ENCODE peak calls at places on chromosomes 7 and 10, in six cellular contexts. One of them, this sample, is unnamed.

GRCh38 chr10:60878224-60878623 is 65.8 kb downstream of the RHOBTB1 start:
- DNase-seq in spleen: no peak
- DNase-seq in esophagus muscularis mucosa: no peak
- DNase-seq in prostate gland: no peak
- DNase-seq in Panc1: no peak
- DNase-seq in transverse colon: no peak
- DNase-seq in this sample: no peak

GRCh38 chr7:138602456-138602855 is 98.7 kb downstream of the SVOPL start:
- DNase-seq in spleen: no peak
- DNase-seq in esophagus muscularis mucosa: no peak
- DNase-seq in prostate gland: no peak
- DNase-seq in Panc1: no peak
- DNase-seq in transverse colon: no peak
- DNase-seq in this sample: no peak

GRCh38 chr7:50703654-50704053 is 79.0 kb downstream of the GRB10 start:
- DNase-seq in spleen: no peak
- DNase-seq in esophagus muscularis mucosa: no peak
- DNase-seq in prostate gland: no peak
- DNase-seq in Panc1: no peak
- DNase-seq in transverse colon: no peak
- DNase-seq in this sample: no peak

GRCh38 chr7:142629588-142630260 is 119.5 kb upstream of the PRSS1 start:
- DNase-seq in spleen: no peak
- DNase-seq in esophagus muscularis mucosa: no peak
- DNase-seq in prostate gland: no peak
- DNase-seq in Panc1: no peak
- DNase-seq in transverse colon: no peak
- DNase-seq in this sample: no peak

GRCh38 chr7:134461921-134462320 is 3.0 kb upstream of the AKR1B1 start:
- DNase-seq in spleen: no peak
- DNase-seq in esophagus muscularis mucosa: no peak
- DNase-seq in prostate gland: no peak
- DNase-seq in Panc1: no peak
- DNase-seq in transverse colon: no peak
- DNase-seq in this sample: no peak

GRCh38 chr7:137983308-137984008 is 18.4 kb downstream of the CREB3L2 start:
- DNase-seq in spleen: no peak
- DNase-seq in esophagus muscularis mucosa: no peak
- DNase-seq in prostate gland: no peak
- DNase-seq in Panc1: no peak
- DNase-seq in transverse colon: no peak
- DNase-seq in this sample: no peak

GRCh38 chr10:78729366-78729765 is 339.4 kb upstream of the ZMIZ1 start:
- DNase-seq in spleen: no peak
- DNase-seq in esophagus muscularis mucosa: no peak
- DNase-seq in prostate gland: no peak
- DNase-seq in Panc1: no peak
- DNase-seq in transverse colon: no peak
- DNase-seq in this sample: no peak

GRCh38 chr7:75887669-75888369 is 9.0 kb downstream of the RHBDD2 start:
- DNase-seq in spleen: no peak
- DNase-seq in esophagus muscularis mucosa: no peak
- DNase-seq in prostate gland: no peak
- DNase-seq in Panc1: no peak
- DNase-seq in transverse colon: no peak
- DNase-seq in this sample: no peak

GRCh38 chr10:64571053-64571452 is 1049.9 kb downstream of the REEP3 start:
- DNase-seq in spleen: no peak
- DNase-seq in esophagus muscularis mucosa: no peak
- DNase-seq in prostate gland: no peak
- DNase-seq in Panc1: no peak
- DNase-seq in transverse colon: no peak
- DNase-seq in this sample: no peak

GRCh38 chr10:73968101-73968515 is 29.8 kb upstream of the VCL start:
- DNase-seq in spleen: no peak
- DNase-seq in esophagus muscularis mucosa: no peak
- DNase-seq in prostate gland: no peak
- DNase-seq in Panc1: no peak
- DNase-seq in transverse colon: no peak
- DNase-seq in this sample: no peak

GRCh38 chr7:41567350-41568114 is 135.4 kb downstream of the INHBA start:
- DNase-seq in spleen: no peak
- DNase-seq in esophagus muscularis mucosa: no peak
- DNase-seq in prostate gland: no peak
- DNase-seq in Panc1: no peak
- DNase-seq in transverse colon: no peak
- DNase-seq in this sample: no peak

GRCh38 chr7:128831178-128831993 is 1.2 kb downstream of the FLNC start:
- DNase-seq in spleen: peak; percentile 74
- DNase-seq in esophagus muscularis mucosa: no peak
- DNase-seq in prostate gland: no peak
- DNase-seq in Panc1: no peak
- DNase-seq in transverse colon: peak; percentile 46
- DNase-seq in this sample: no peak

GRCh38 chr10:119616879-119617580 is 20.3 kb upstream of the TIAL1 start:
- DNase-seq in spleen: peak; percentile 55
- DNase-seq in esophagus muscularis mucosa: no peak
- DNase-seq in prostate gland: no peak
- DNase-seq in Panc1: no peak
- DNase-seq in transverse colon: no peak
- DNase-seq in this sample: no peak

GRCh38 chr7:76048668-76048988 is 722 bp downstream of the MDH2 start:
- DNase-seq in spleen: no peak
- DNase-seq in esophagus muscularis mucosa: no peak
- DNase-seq in prostate gland: no peak
- DNase-seq in Panc1: no peak
- DNase-seq in transverse colon: peak; percentile 19
- DNase-seq in this sample: no peak

GRCh38 chr7:10708447-10708846 is 265.2 kb upstream of the PHF14 start:
- DNase-seq in spleen: no peak
- DNase-seq in esophagus muscularis mucosa: no peak
- DNase-seq in prostate gland: no peak
- DNase-seq in Panc1: peak; percentile 10
- DNase-seq in transverse colon: no peak
- DNase-seq in this sample: no peak

GRCh38 chr10:3672220-3672619 is 112.8 kb downstream of the KLF6 start:
- DNase-seq in spleen: no peak
- DNase-seq in esophagus muscularis mucosa: no peak
- DNase-seq in prostate gland: no peak
- DNase-seq in Panc1: no peak
- DNase-seq in transverse colon: no peak
- DNase-seq in this sample: no peak

GRCh38 chr10:3666525-3667302 is 118.3 kb downstream of the KLF6 start:
- DNase-seq in spleen: peak; percentile 90
- DNase-seq in esophagus muscularis mucosa: no peak
- DNase-seq in prostate gland: no peak
- DNase-seq in Panc1: no peak
- DNase-seq in transverse colon: no peak
- DNase-seq in this sample: no peak

GRCh38 chr10:3668276-3668960 is 116.6 kb downstream of the KLF6 start:
- DNase-seq in spleen: peak; percentile 90
- DNase-seq in esophagus muscularis mucosa: no peak
- DNase-seq in prostate gland: peak; percentile 46
- DNase-seq in Panc1: no peak
- DNase-seq in transverse colon: peak; percentile 52
- DNase-seq in this sample: no peak

GRCh38 chr10:3671431-3671955 is 113.5 kb downstream of the KLF6 start:
- DNase-seq in spleen: no peak
- DNase-seq in esophagus muscularis mucosa: no peak
- DNase-seq in prostate gland: no peak
- DNase-seq in Panc1: no peak
- DNase-seq in transverse colon: no peak
- DNase-seq in this sample: peak; percentile 34

DNA sequence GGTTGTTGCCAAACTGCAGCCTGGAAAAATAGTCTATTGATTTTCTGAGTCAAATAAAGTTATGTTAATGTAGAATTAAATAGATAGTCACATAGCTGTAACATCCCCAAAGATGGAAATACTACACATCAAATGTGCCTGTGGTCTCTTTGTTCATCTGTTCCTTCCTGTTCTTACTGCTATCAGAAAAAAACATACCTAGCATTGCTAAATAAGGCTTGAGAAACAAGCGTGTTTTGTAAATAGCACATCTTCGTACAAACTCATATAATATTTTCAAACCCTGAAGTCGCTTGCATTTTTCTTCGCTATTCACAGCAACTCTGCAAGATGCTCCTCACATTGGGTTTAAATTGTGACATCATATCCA is 116.1 kb downstream of the KLF6 start:
- DNase-seq in spleen: no peak
- DNase-seq in esophagus muscularis mucosa: no peak
- DNase-seq in prostate gland: no peak
- DNase-seq in Panc1: no peak
- DNase-seq in transverse colon: no peak
- DNase-seq in this sample: no peak
- H3K4me3 ChIP-seq in spleen: no peak overlapping the region
- H3K4me3 ChIP-seq in esophagus muscularis mucosa: no peak overlapping the region
- H3K4me3 ChIP-seq in prostate gland: no peak overlapping the region
- H3K4me3 ChIP-seq in Panc1: no peak overlapping the region
- H3K4me3 ChIP-seq in transverse colon: no peak overlapping the region
- H3K4me3 ChIP-seq in this sample: no peak overlapping the region

GRCh38 chr10:71724539-71724938 is 5.0 kb upstream of the C10orf105 start:
- DNase-seq in spleen: no peak
- DNase-seq in esophagus muscularis mucosa: no peak
- DNase-seq in prostate gland: no peak
- DNase-seq in Panc1: no peak
- DNase-seq in transverse colon: no peak
- DNase-seq in this sample: no peak
- TF ChIP-seq POLR2AphosphoS5 in spleen: no peak
- TF ChIP-seq POLR2AphosphoS5 in esophagus muscularis mucosa: no peak
- TF ChIP-seq POLR2AphosphoS5 in prostate gland: no peak
- TF ChIP-seq POLR2AphosphoS5 in Panc1: no peak
- TF ChIP-seq POLR2AphosphoS5 in transverse colon: no peak
- TF ChIP-seq POLR2AphosphoS5 in this sample: no peak

GRCh38 chr10:32376027-32376426 is 29.1 kb upstream of the EPC1 start:
- DNase-seq in spleen: no peak
- DNase-seq in esophagus muscularis mucosa: no peak
- DNase-seq in prostate gland: no peak
- DNase-seq in Panc1: no peak
- DNase-seq in transverse colon: no peak
- DNase-seq in this sample: no peak

GRCh38 chr10:32376780-32377179 is 29.8 kb upstream of the EPC1 start:
- DNase-seq in spleen: no peak
- DNase-seq in esophagus muscularis mucosa: no peak
- DNase-seq in prostate gland: no peak
- DNase-seq in Panc1: no peak
- DNase-seq in transverse colon: no peak
- DNase-seq in this sample: no peak

GRCh38 chr10:32378371-32379301 is 31.7 kb upstream of the EPC1 start:
- DNase-seq in spleen: peak; percentile 98
- DNase-seq in esophagus muscularis mucosa: peak; percentile 98
- DNase-seq in prostate gland: peak; percentile 95
- DNase-seq in Panc1: peak; percentile 33
- DNase-seq in transverse colon: peak; percentile 96
- DNase-seq in this sample: no peak

GRCh38 chr10:32379314-32379949 is 32.5 kb upstream of the EPC1 start:
- DNase-seq in spleen: no peak
- DNase-seq in esophagus muscularis mucosa: no peak
- DNase-seq in prostate gland: peak; percentile 30
- DNase-seq in Panc1: no peak
- DNase-seq in transverse colon: no peak
- DNase-seq in this sample: no peak

DNA sequence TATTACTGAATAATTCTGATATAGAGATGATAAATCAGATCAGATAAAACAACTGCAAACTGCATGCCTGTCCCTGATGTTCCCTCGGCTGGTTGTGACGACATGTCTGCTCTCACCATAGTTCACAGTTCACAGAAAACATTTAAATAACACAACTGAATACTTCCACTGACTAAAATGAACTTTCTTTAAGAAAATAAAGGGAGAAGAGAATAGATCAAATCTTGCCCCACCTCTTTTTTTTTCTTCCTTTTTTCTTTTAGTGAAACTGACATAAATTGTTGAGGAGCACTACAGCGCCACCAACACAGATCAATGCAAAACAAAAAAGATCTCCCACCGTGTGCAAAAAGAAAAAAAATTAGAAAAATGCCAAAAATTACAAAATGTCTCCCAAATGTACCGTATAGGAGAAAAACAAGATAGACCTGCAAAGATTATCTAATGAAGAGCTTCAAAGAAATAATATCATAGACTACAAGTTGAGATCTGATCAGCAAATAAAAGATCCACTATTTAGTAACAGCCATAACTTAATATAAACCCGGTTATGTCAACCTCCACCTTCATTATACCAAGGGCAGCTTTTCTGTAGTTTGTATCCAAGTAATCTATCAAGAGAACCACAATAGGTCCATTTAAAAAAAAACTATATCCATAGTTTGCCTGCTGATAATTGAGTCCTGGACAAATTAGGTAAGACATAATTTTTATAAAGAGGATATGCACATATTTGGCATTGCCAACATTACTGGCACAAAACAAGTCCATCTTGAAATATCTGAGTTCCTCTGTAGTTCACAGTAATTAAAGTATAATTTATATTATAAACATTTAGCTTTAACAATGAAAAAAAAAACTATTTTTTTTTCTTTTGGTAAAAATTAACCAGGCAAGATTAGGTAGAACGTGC is 30.8 kb upstream of the EPC1 start:
- DNase-seq in spleen: no peak
- DNase-seq in esophagus muscularis mucosa: no peak
- DNase-seq in prostate gland: no peak
- DNase-seq in Panc1: no peak
- DNase-seq in transverse colon: peak; percentile 35
- DNase-seq in this sample: no peak
- H3K4me3 ChIP-seq in spleen: peak overlapping the region; percentile 72
- H3K4me3 ChIP-seq in esophagus muscularis mucosa: peak overlapping the region; percentile 70
- H3K4me3 ChIP-seq in prostate gland: peak overlapping the region; percentile 55
- H3K4me3 ChIP-seq in Panc1: peak overlapping the region; percentile 79
- H3K4me3 ChIP-seq in transverse colon: peak overlapping the region; percentile 55
- H3K4me3 ChIP-seq in this sample: peak overlapping the region; percentile 89

DNA sequence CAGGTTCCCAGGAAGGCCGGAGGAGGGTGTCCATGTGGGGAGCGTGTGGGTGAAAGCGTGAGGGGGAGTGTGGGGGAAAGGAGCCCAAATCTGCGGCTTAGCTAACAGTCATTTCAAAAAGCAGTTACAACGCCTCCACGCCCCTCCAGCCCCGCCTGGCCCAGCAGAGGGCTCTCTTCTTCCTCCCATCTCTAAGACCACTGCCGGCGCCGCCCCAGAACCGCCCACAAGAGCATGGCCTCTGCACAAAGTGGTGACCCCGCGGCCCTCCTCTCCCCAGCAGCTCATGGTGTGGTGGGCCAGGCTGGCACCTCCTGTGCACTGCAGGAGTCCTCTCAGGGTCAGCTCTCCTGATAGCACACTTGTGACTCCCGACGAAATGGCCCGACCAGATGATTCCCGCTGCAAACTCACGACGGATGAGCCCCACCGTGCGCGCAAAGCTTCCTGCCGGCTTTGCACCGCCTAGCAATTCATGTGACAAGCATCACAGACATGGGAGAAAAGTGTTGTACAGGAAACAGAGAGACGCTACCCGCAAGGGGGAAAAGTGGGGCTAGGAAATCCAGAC is 12.4 kb upstream of the HUS1 start:
- DNase-seq in spleen: peak; percentile 97
- DNase-seq in esophagus muscularis mucosa: peak; percentile 98
- DNase-seq in prostate gland: peak; percentile 29
- DNase-seq in Panc1: peak; percentile 75
- DNase-seq in transverse colon: peak; percentile 89
- DNase-seq in this sample: no peak
- TF ChIP-seq POLR2AphosphoS5 in spleen: peak; percentile 79
- TF ChIP-seq POLR2AphosphoS5 in esophagus muscularis mucosa: no peak
- TF ChIP-seq POLR2AphosphoS5 in prostate gland: no peak
- TF ChIP-seq POLR2AphosphoS5 in Panc1: peak; percentile 67
- TF ChIP-seq POLR2AphosphoS5 in transverse colon: peak; percentile 17
- TF ChIP-seq POLR2AphosphoS5 in this sample: peak; percentile 33

This sample was measured in SK-N-MC.